ENCODE peak calls at places on chromosomes 5 and 9, in six cellular contexts. S is GM12878, G is H1, W is K562, L is GM12891, A is HepG2. Y is an unnamed sample.

GRCh38 chr5:142300677-142301076 is 24.1 kb downstream of the SPRY4 start:
- DNase-seq in S (no peak), G (no peak), W (no peak), L (no peak), A (no peak), Y (no peak)

GRCh38 chr5:115068239-115069086 is 101.2 kb downstream of the TRIM36 start:
- DNase-seq in S (peak), G (no peak), W (peak), L (no peak), A (peak), Y (no peak)

GRCh38 chr9:120640380-120640779 is 60.4 kb upstream of the CDK5RAP2 start:
- DNase-seq in S (no peak), G (no peak), W (no peak), L (no peak), A (peak), Y (no peak)

GRCh38 chr5:172597755-172598155 is 43.3 kb upstream of the NEURL1B start:
- DNase-seq in S (no peak), G (no peak), W (no peak), L (no peak), A (no peak), Y (no peak)

GRCh38 chr9:77981332-77981731 is 50.3 kb downstream of the GNAQ start:
- DNase-seq in S (no peak), G (no peak), W (peak), L (no peak), A (no peak), Y (no peak)

GRCh38 chr5:149172709-149173505 is 31.6 kb downstream of the ABLIM3 start:
- DNase-seq in S (no peak), G (no peak), W (no peak), L (no peak), A (peak), Y (no peak)

GRCh38 chr5:153799466-153799865 is 239.2 kb downstream of the FAM114A2 start:
- DNase-seq in S (no peak), G (no peak), W (no peak), L (no peak), A (no peak), Y (no peak)

GRCh38 chr5:91331705-91332104 is 51.4 kb downstream of the ARRDC3 start:
- DNase-seq in S (no peak), G (no peak), W (no peak), L (no peak), A (no peak), Y (no peak)

GRCh38 chr5:119218830-119219782 is 136.7 kb upstream of the TNFAIP8 start:
- DNase-seq in S (no peak), G (no peak), W (no peak), L (no peak), A (peak), Y (no peak)

GRCh38 chr5:176784218-176785165 is 25.9 kb upstream of the UNC5A start:
- DNase-seq in S (no peak), G (no peak), W (no peak), L (no peak), A (peak), Y (no peak)

GRCh38 chr9:106643211-106643930 is 219.6 kb upstream of the ZNF462 start:
- DNase-seq in S (no peak), G (no peak), W (no peak), L (no peak), A (no peak), Y (no peak)

GRCh38 chr5:95962785-95963184 is 1.1 kb upstream of the ELL2 start:
- DNase-seq in S (no peak), G (no peak), W (peak), L (no peak), A (peak), Y (no peak)

GRCh38 chr5:172186114-172186695 is 1.8 kb downstream of the STK10 start:
- DNase-seq in S (no peak), G (no peak), W (no peak), L (no peak), A (no peak), Y (no peak)

GRCh38 chr5:103218164-103218563 is 40.4 kb upstream of the MACIR start:
- DNase-seq in S (no peak), G (no peak), W (no peak), L (no peak), A (peak), Y (no peak)

GRCh38 chr9:127491516-127491915 is 40.2 kb downstream of the LRSAM1 start:
- DNase-seq in S (no peak), G (no peak), W (no peak), L (no peak), A (no peak), Y (no peak)

GRCh38 chr9:75382126-75382525 is 293.8 kb downstream of the OSTF1 start:
- DNase-seq in S (no peak), G (no peak), W (no peak), L (no peak), A (no peak), Y (no peak)

GRCh38 chr9:37174247-37174646 is 53.9 kb downstream of the ZCCHC7 start:
- DNase-seq in S (no peak), G (no peak), W (no peak), L (no peak), A (no peak), Y (no peak)

GRCh38 chr9:81162361-81162760 is 527.0 kb downstream of the TLE1 start:
- DNase-seq in S (no peak), G (no peak), W (no peak), L (no peak), A (no peak), Y (no peak)

GRCh38 chr9:87670572-87671264 is 55.2 kb upstream of the CTSL start:
- DNase-seq in S (no peak), G (no peak), W (no peak), L (no peak), A (no peak), Y (no peak)

GRCh38 chr5:93578813-93579560 is 2.0 kb downstream of the NR2F1-AS1 start:
- DNase-seq in S (no peak), G (no peak), W (no peak), L (no peak), A (no peak), Y (no peak)

GRCh38 chr9:121550569-121551512 is 51.2 kb upstream of the GGTA1 start:
- DNase-seq in S (no peak), G (peak), W (peak), L (peak), A (peak), Y (peak)

GRCh38 chr9:126248680-126249079 is 77.9 kb upstream of the MVB12B start:
- DNase-seq in S (no peak), G (no peak), W (no peak), L (no peak), A (no peak), Y (no peak)

GRCh38 chr5:73918791-73919221 is 292.8 kb downstream of the ARHGEF28 start:
- DNase-seq in S (no peak), G (no peak), W (no peak), L (no peak), A (no peak), Y (no peak)

GRCh38 chr5:146447734-146448380 is 724 bp downstream of the TCERG1 start:
- DNase-seq in S (no peak), G (no peak), W (peak), L (no peak), A (peak), Y (no peak)

GRCh38 chr9:36928670-36929349 is 105.3 kb downstream of the PAX5 start:
- DNase-seq in S (peak), G (no peak), W (no peak), L (no peak), A (no peak), Y (no peak)

GRCh38 chr5:158154226-158155005 is 295.5 kb upstream of the CLINT1 start:
- DNase-seq in S (no peak), G (no peak), W (no peak), L (no peak), A (no peak), Y (no peak)

GRCh38 chr5:122902263-122902662 is 56.9 kb downstream of the SNX24 start:
- DNase-seq in S (no peak), G (no peak), W (no peak), L (no peak), A (no peak), Y (no peak)

GRCh38 chr5:169580964-169581363 is 2.6 kb upstream of the SPDL1 start:
- DNase-seq in S (no peak), G (no peak), W (no peak), L (no peak), A (no peak), Y (no peak)

GRCh38 chr5:169583101-169583423 is 511 bp upstream of the SPDL1 start:
- DNase-seq in S (no peak), G (no peak), W (no peak), L (no peak), A (peak), Y (peak)

GRCh38 chr5:169581580-169582227 is 1.9 kb upstream of the SPDL1 start:
- DNase-seq in S (no peak), G (no peak), W (peak), L (peak), A (peak), Y (no peak)

GRCh38 chr5:169584998-169585451 is 1.5 kb downstream of the SPDL1 start:
- DNase-seq in S (no peak), G (no peak), W (peak), L (no peak), A (no peak), Y (no peak)

DNA sequence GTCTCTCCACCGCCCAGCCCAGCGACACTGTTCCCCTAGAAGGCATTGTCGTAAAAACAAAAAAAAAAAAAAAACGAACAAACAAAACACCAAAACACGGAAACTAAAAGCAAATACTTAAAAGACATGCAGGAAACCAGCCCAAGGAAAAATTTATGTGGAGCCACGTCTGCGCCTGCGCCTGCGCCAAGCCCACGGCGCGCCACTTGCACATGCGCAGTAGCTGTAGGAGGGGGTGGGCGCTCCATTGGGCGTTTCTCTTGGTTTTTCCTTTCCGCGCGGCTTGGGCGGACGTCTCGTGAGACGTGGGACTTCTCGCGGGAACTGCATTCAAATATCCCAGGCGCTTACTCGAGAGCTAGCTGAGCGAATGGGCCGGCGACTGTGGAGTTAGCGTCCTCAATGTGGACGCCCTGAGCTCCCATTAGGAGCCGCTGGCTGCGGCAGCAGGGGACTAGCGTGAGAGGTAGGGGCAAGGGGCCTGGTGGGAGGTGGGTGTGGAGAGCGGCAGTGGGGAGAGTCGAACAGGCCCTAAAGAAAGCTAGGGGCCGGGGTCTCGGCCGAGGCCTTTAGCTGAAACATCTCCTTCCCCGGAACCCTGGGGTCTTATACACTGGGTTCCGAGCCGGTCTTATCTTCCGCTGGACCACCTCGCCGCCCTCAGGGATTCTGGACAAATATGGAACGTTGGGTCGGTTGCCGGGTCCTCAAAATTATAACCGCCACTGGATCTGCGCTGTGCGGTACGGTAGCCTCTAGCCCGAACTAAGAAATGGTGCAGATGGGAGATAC is at the start of gene SPDL1:
- DNase-seq in S (peak), G (peak), W (peak), L (peak), A (peak), Y (peak)
- TF ChIP-seq POLR2A in S (peak), G (peak), W (peak), L (peak), A (peak), Y (peak)

GRCh38 chr5:6633469-6634326 is 458 bp downstream of the SRD5A1 start:
- DNase-seq in S (no peak), G (no peak), W (peak), L (no peak), A (no peak), Y (no peak)
- TF ChIP-seq TAF1 in S (no peak), G (peak), W (no peak), L (no peak), A (peak), Y (no peak)

DNA sequence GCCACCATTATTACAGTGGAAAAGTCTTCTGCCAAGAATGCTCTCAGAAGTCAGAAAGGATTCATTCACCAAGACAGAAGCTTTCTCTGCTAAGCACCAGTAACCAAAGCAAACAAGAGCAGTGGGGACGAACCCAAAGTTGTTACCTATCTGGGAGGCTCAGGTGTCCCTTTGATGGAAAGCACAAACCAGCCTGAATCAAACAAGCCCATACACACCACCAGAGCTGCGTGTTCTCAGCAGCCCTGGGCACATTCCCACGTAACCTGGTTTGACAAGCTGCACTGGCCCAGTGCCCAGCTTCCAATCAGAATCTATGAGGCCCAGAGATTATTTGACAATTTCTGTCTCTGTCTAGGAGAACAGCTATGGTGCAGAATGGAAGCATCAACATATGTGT is 252.6 kb downstream of the ACTL7B start:
- DNase-seq in S (no peak), G (no peak), W (no peak), L (no peak), A (no peak), Y (no peak)
- TF ChIP-seq POLR2AphosphoS5 in S (no peak), G (no peak), W (no peak), L (no peak), A (no peak), Y (no peak)

DNA sequence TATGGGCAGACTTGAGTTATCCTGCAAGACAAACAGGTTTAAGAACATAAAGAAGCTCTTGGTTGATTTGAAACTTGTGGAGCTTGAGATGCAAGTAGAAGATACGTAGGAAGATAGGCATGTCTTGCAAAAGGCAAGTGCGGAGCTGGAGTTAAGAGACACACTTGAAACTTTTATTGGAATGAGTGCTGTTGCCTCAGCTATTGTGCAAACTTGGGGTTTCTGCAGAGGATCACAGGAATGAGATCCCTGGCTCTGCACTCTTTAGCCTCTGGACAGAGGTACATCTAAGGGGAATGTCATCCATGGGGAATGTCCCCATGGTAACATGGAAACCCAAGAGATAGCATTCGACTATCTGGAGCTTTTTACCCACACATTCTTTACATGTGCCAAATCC is 121.1 kb downstream of the ADCY2 start:
- DNase-seq in S (no peak), G (no peak), W (no peak), L (no peak), A (no peak), Y (no peak)
- TF ChIP-seq POLR2A in S (no peak), G (no peak), W (no peak), L (no peak), A (no peak), Y (no peak)

GRCh38 chr9:6759114-6759977 is 1.6 kb downstream of the KDM4C start:
- DNase-seq in S (peak), G (no peak), W (peak), L (peak), A (peak), Y (no peak)
- TF ChIP-seq TAF1 in S (no peak), G (no peak), W (no peak), L (no peak), A (no peak), Y (no peak)

GRCh38 chr9:134687556-134687955 is 46.0 kb downstream of the COL5A1 start:
- DNase-seq in S (no peak), G (no peak), W (no peak), L (no peak), A (no peak), Y (no peak)

GRCh38 chr9:134688231-134688630 is 46.6 kb downstream of the COL5A1 start:
- DNase-seq in S (no peak), G (no peak), W (no peak), L (no peak), A (no peak), Y (no peak)

GRCh38 chr9:134688661-134689319 is 47.2 kb downstream of the COL5A1 start:
- DNase-seq in S (no peak), G (no peak), W (no peak), L (no peak), A (no peak), Y (no peak)

GRCh38 chr9:134685784-134686183 is 44.2 kb downstream of the COL5A1 start:
- DNase-seq in S (no peak), G (no peak), W (no peak), L (no peak), A (no peak), Y (no peak)

GRCh38 chr9:134686896-134687295 is 45.3 kb downstream of the COL5A1 start:
- DNase-seq in S (no peak), G (no peak), W (no peak), L (no peak), A (no peak), Y (no peak)
- TF ChIP-seq POLR2AphosphoS5 in S (no peak), G (no peak), W (no peak), L (no peak), A (no peak), Y (no peak)

GRCh38 chr5:509632-510185 is 14.5 kb downstream of the SLC9A3 start:
- DNase-seq in S (no peak), G (no peak), W (no peak), L (no peak), A (no peak), Y (no peak)

GRCh38 chr5:501833-502184 is 22.4 kb downstream of the SLC9A3 start:
- DNase-seq in S (no peak), G (no peak), W (no peak), L (no peak), A (no peak), Y (no peak)

GRCh38 chr5:502325-503079 is 21.7 kb downstream of the SLC9A3 start:
- DNase-seq in S (no peak), G (no peak), W (no peak), L (no peak), A (no peak), Y (no peak)

GRCh38 chr5:504326-505148 is 19.7 kb downstream of the SLC9A3 start:
- DNase-seq in S (no peak), G (no peak), W (no peak), L (no peak), A (no peak), Y (no peak)

DNA sequence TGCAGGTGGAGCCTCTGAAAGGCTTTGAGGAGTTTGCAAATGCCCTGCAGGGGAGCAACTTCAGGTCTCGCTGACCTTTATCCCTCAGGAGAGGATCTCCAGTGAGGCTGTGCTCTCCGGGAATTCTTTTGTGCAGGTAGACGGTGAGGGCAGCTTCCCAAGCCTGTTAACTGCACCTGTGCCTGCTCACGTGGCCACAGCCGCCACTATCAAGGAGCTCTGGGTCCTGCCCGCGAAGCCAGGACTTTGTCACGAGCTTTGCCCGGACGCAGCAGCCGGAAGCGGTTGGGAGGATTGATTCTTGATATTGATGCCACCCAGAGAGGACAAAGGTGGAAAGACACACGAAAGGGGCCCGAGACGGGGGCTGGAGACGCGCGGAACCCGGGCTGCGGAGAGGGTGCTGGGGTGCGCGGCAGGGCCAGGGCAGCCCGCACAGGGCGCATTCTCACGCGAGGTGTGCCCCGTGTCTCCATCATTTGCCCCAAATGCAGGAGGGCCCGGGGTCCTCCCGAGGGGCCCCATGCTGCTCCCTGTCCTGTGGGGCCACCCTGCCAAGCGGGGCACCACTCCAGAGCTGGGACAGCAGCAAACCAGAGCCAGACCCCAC is 18.2 kb downstream of the SLC9A3 start:
- DNase-seq in S (no peak), G (no peak), W (no peak), L (no peak), A (no peak), Y (no peak)
- TF ChIP-seq POLR2A in S (no peak), G (no peak), W (no peak), L (no peak), A (no peak), Y (no peak)

DNA sequence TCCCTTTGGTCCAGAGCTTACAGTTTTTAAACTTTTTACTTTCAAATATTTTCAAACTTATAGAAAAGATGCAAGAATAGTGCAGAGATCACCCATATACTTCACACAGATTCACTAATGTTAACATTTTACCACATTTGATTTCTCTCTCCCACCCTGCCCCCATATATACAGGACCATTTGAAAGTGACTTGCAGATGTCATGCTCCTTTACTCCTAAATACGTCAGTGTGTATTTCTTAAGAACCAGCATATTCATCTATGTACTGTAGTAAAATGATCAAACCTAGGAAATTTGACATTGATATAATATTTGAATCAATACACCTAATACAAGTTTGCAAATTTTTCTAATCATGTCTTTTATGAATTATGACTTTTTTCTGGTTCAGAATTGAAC is 100.4 kb upstream of the CHD1 start:
- DNase-seq in S (no peak), G (no peak), W (no peak), L (no peak), A (no peak), Y (no peak)
- TF ChIP-seq TAF1 in S (no peak), G (no peak), W (no peak), L (no peak), A (no peak), Y (no peak)

Y was measured in GM12892.